ENCODE peak calls at places on chromosomes 2 and 18, in four cellular contexts. J is posterior cingulate gyrus, O is AG10803, A is B cell. M is an unnamed sample.

GRCh38 chr2:36485521-36485920 is 112.4 kb downstream of the FEZ2 start:
- DNase-seq in O (peak), A (no peak), J (no peak), M (no peak)

GRCh38 chr2:54097124-54097523 is 18.3 kb upstream of the ACYP2 start:
- DNase-seq in O (no peak), A (no peak), J (no peak), M (no peak)

GRCh38 chr2:217672472-217672871 is 330.3 kb downstream of the TNS1 start:
- DNase-seq in O (no peak), A (no peak), J (no peak), M (no peak)

GRCh38 chr18:44988821-44989587 is 308.3 kb downstream of the SETBP1 start:
- DNase-seq in O (no peak), J (no peak), A (no peak), M (no peak)

GRCh38 chr18:79386547-79386946 is 9.2 kb upstream of the NFATC1 start:
- DNase-seq in O (no peak), A (no peak), J (no peak), M (no peak)

GRCh38 chr18:73980289-73980979 is 167.2 kb downstream of the FBXO15 start:
- DNase-seq in O (peak), J (peak), A (no peak), M (no peak)

GRCh38 chr2:16102287-16102975 is 162.1 kb downstream of the MYCN start:
- DNase-seq in O (no peak), J (no peak), A (no peak), M (no peak)

GRCh38 chr2:206176128-206176527 is 16.4 kb downstream of the EEF1B2 start:
- DNase-seq in J (no peak), A (no peak), O (peak), M (no peak)

GRCh38 chr2:202574541-202574940 is 60.2 kb upstream of the FAM117B start:
- DNase-seq in J (no peak), O (no peak), A (no peak), M (no peak)

GRCh38 chr2:116879646-116880045 is 934.8 kb upstream of the DDX18 start:
- DNase-seq in J (no peak), O (no peak), A (no peak), M (no peak)

GRCh38 chr2:199485732-199486335 is 28.1 kb upstream of the SATB2 start:
- DNase-seq in A (no peak), O (peak), J (peak), M (peak)

GRCh38 chr2:75481041-75481836 is 79.5 kb downstream of the EVA1A start:
- DNase-seq in J (no peak), A (no peak), O (peak), M (no peak)

GRCh38 chr2:106020821-106021316 is 173.2 kb downstream of the UXS1 start:
- DNase-seq in A (no peak), O (no peak), J (no peak), M (no peak)

GRCh38 chr2:85269959-85270358 is 57.8 kb downstream of the TGOLN2 start:
- DNase-seq in J (no peak), A (no peak), O (no peak), M (no peak)

GRCh38 chr2:96907405-96908041 is 37.6 kb upstream of the SEMA4C start:
- DNase-seq in A (no peak), J (no peak), O (peak), M (no peak)

GRCh38 chr18:40849856-40850255 is 1105.2 kb upstream of the PIK3C3 start:
- DNase-seq in O (no peak), A (no peak), J (no peak), M (no peak)

GRCh38 chr2:210577263-210578071 is 21.1 kb downstream of the CPS1 start:
- DNase-seq in O (peak), J (no peak), A (no peak), M (peak)

GRCh38 chr2:121281107-121281506 is 3.9 kb downstream of the TFCP2L1 start:
- DNase-seq in A (no peak), O (no peak), J (no peak), M (no peak)

GRCh38 chr2:170747921-170748320 is 22.3 kb upstream of the ERICH2 start:
- DNase-seq in J (no peak), A (no peak), O (peak), M (no peak)

GRCh38 chr2:109130726-109130995 is 1.7 kb downstream of the SH3RF3 start:
- DNase-seq in O (no peak), A (peak), J (no peak), M (no peak)

GRCh38 chr2:187547353-187547979 is 6.8 kb downstream of the TFPI start:
- DNase-seq in A (no peak), O (peak), J (no peak), M (no peak)

GRCh38 chr18:12121175-12122095 is 27.8 kb downstream of the ANKRD62 start:
- DNase-seq in O (no peak), A (no peak), J (no peak), M (no peak)

GRCh38 chr2:1136807-1137663 is 186.4 kb downstream of the SNTG2 start:
- DNase-seq in J (no peak), O (no peak), A (no peak), M (no peak)

GRCh38 chr2:172655091-172655837 is 80.4 kb upstream of the RAPGEF4 start:
- DNase-seq in J (no peak), O (peak), A (no peak), M (no peak)

GRCh38 chr2:136135924-136136906 is 18.3 kb upstream of the CXCR4 start:
- DNase-seq in A (peak), J (no peak), O (no peak), M (peak)

GRCh38 chr2:169095631-169096105 is 26.3 kb downstream of the DHRS9 start:
- DNase-seq in J (no peak), O (peak), A (no peak), M (no peak)

GRCh38 chr18:68447286-68447685 is 267.6 kb downstream of the TMX3 start:
- DNase-seq in A (no peak), J (no peak), O (peak), M (no peak)

GRCh38 chr2:156483741-156484173 is 47.6 kb downstream of the GPD2 start:
- DNase-seq in O (peak), A (no peak), J (no peak), M (no peak)

GRCh38 chr2:218831378-218831990 is at the start of gene PRKAG3:
- DNase-seq in J (no peak), A (no peak), O (no peak), M (no peak)

GRCh38 chr2:23386422-23387220 is 1.6 kb downstream of the KLHL29 start:
- DNase-seq in A (no peak), O (peak), J (peak), M (peak)

GRCh38 chr2:65512783-65513182 is 80.4 kb upstream of the SPRED2 start:
- DNase-seq in A (no peak), O (no peak), J (no peak), M (no peak)

GRCh38 chr2:226187601-226188000 is 612.0 kb downstream of the IRS1 start:
- DNase-seq in O (peak), J (no peak), A (no peak), M (no peak)

GRCh38 chr18:23340661-23341060 is 112.4 kb upstream of the RIOK3 start:
- DNase-seq in O (peak), J (no peak), A (no peak), M (no peak)

GRCh38 chr2:44684559-44684958 is 256.9 kb upstream of the SIX3 start:
- DNase-seq in A (no peak), J (no peak), O (no peak), M (no peak)

GRCh38 chr2:207202645-207203044 is 36.9 kb upstream of the KLF7 start:
- DNase-seq in J (no peak), A (no peak), O (peak), M (no peak)

M was measured in GM20000.